ENCODE peak calls at places on chromosomes 12 and 14, in six cellular contexts. One of them, this sample, is unnamed.

GRCh38 chr12:111450676-111451075 is 45.0 kb downstream of the SH2B3 start:
- DNase-seq in A549: no peak
- DNase-seq in left cardiac atrium: no peak
- DNase-seq in fibroblast of lung: no peak
- DNase-seq in Kasumi-1: no peak
- DNase-seq in kidney tubule cell: no peak
- DNase-seq in this sample: no peak

GRCh38 chr14:67359319-67359774 is 257 bp downstream of the ATP6V1D start:
- DNase-seq in A549: peak; percentile 21
- DNase-seq in left cardiac atrium: peak; percentile 36
- DNase-seq in fibroblast of lung: peak; percentile 54
- DNase-seq in Kasumi-1: no peak
- DNase-seq in kidney tubule cell: peak; percentile 78
- DNase-seq in this sample: no peak

GRCh38 chr12:82959821-82960220 is 273.1 kb downstream of the TMTC2 start:
- DNase-seq in A549: no peak
- DNase-seq in left cardiac atrium: no peak
- DNase-seq in fibroblast of lung: no peak
- DNase-seq in Kasumi-1: no peak
- DNase-seq in kidney tubule cell: no peak
- DNase-seq in this sample: no peak

GRCh38 chr12:30323008-30323407 is 372.7 kb downstream of the IPO8 start:
- DNase-seq in A549: no peak
- DNase-seq in left cardiac atrium: no peak
- DNase-seq in fibroblast of lung: no peak
- DNase-seq in Kasumi-1: no peak
- DNase-seq in kidney tubule cell: no peak
- DNase-seq in this sample: no peak

GRCh38 chr12:111799758-111800157 is 33.0 kb downstream of the ALDH2 start:
- DNase-seq in A549: no peak
- DNase-seq in left cardiac atrium: no peak
- DNase-seq in fibroblast of lung: no peak
- DNase-seq in Kasumi-1: no peak
- DNase-seq in kidney tubule cell: no peak
- DNase-seq in this sample: no peak

GRCh38 chr12:91964501-91964900 is 181.1 kb downstream of the BTG1 start:
- DNase-seq in A549: no peak
- DNase-seq in left cardiac atrium: no peak
- DNase-seq in fibroblast of lung: no peak
- DNase-seq in Kasumi-1: no peak
- DNase-seq in kidney tubule cell: peak; percentile 63
- DNase-seq in this sample: no peak

GRCh38 chr12:113647048-113647447 is 175.4 kb upstream of the LHX5 start:
- DNase-seq in A549: no peak
- DNase-seq in left cardiac atrium: no peak
- DNase-seq in fibroblast of lung: no peak
- DNase-seq in Kasumi-1: no peak
- DNase-seq in kidney tubule cell: no peak
- DNase-seq in this sample: no peak

GRCh38 chr12:113239811-113240331 is 18.6 kb downstream of the TPCN1 start:
- DNase-seq in A549: no peak
- DNase-seq in left cardiac atrium: peak; percentile 23
- DNase-seq in fibroblast of lung: no peak
- DNase-seq in Kasumi-1: no peak
- DNase-seq in kidney tubule cell: peak; percentile 31
- DNase-seq in this sample: no peak

GRCh38 chr14:35365130-35366047 is 39.2 kb downstream of the NFKBIA start:
- DNase-seq in A549: peak; percentile 77
- DNase-seq in left cardiac atrium: peak; percentile 84
- DNase-seq in fibroblast of lung: peak; percentile 89
- DNase-seq in Kasumi-1: peak; percentile 64
- DNase-seq in kidney tubule cell: peak; percentile 96
- DNase-seq in this sample: no peak

GRCh38 chr12:113424915-113425823 is 3.0 kb downstream of the SDSL start:
- DNase-seq in A549: peak; percentile 58
- DNase-seq in left cardiac atrium: peak; percentile 43
- DNase-seq in fibroblast of lung: peak; percentile 63
- DNase-seq in Kasumi-1: peak; percentile 42
- DNase-seq in kidney tubule cell: peak; percentile 56
- DNase-seq in this sample: peak; percentile 15

GRCh38 chr12:48946206-48946605 is 11.1 kb downstream of the ARF3 start:
- DNase-seq in A549: no peak
- DNase-seq in left cardiac atrium: no peak
- DNase-seq in fibroblast of lung: peak; percentile 61
- DNase-seq in Kasumi-1: no peak
- DNase-seq in kidney tubule cell: no peak
- DNase-seq in this sample: no peak

GRCh38 chr12:32671930-32672785 is 6.9 kb upstream of the DNM1L start:
- DNase-seq in A549: peak; percentile 61
- DNase-seq in left cardiac atrium: no peak
- DNase-seq in fibroblast of lung: peak; percentile 87
- DNase-seq in Kasumi-1: peak; percentile 88
- DNase-seq in kidney tubule cell: peak; percentile 61
- DNase-seq in this sample: no peak

GRCh38 chr14:82710257-82710841 is 1176.7 kb upstream of the SEL1L start:
- DNase-seq in A549: peak; percentile 13
- DNase-seq in left cardiac atrium: peak; percentile 25
- DNase-seq in fibroblast of lung: peak; percentile 75
- DNase-seq in Kasumi-1: peak; percentile 44
- DNase-seq in kidney tubule cell: peak; percentile 58
- DNase-seq in this sample: no peak

GRCh38 chr12:32505067-32505466 is 105.7 kb downstream of the FGD4 start:
- DNase-seq in A549: no peak
- DNase-seq in left cardiac atrium: no peak
- DNase-seq in fibroblast of lung: peak; percentile 85
- DNase-seq in Kasumi-1: no peak
- DNase-seq in kidney tubule cell: no peak
- DNase-seq in this sample: no peak

GRCh38 chr12:77946541-77947021 is 115.9 kb downstream of the NAV3 start:
- DNase-seq in A549: no peak
- DNase-seq in left cardiac atrium: no peak
- DNase-seq in fibroblast of lung: peak; percentile 36
- DNase-seq in Kasumi-1: no peak
- DNase-seq in kidney tubule cell: peak; percentile 60
- DNase-seq in this sample: no peak

GRCh38 chr14:72616294-72616693 is 277.6 kb downstream of the DPF3 start:
- DNase-seq in A549: no peak
- DNase-seq in left cardiac atrium: no peak
- DNase-seq in fibroblast of lung: peak; percentile 86
- DNase-seq in Kasumi-1: no peak
- DNase-seq in kidney tubule cell: no peak
- DNase-seq in this sample: no peak

GRCh38 chr12:52590021-52590420 is 11.2 kb downstream of the KRT72 start:
- DNase-seq in A549: no peak
- DNase-seq in left cardiac atrium: no peak
- DNase-seq in fibroblast of lung: no peak
- DNase-seq in Kasumi-1: no peak
- DNase-seq in kidney tubule cell: no peak
- DNase-seq in this sample: no peak

GRCh38 chr12:52949413-52950331 is 754 bp downstream of the KRT18 start:
- DNase-seq in A549: peak; percentile 87
- DNase-seq in left cardiac atrium: peak; percentile 47
- DNase-seq in fibroblast of lung: peak; percentile 84
- DNase-seq in Kasumi-1: no peak
- DNase-seq in kidney tubule cell: peak; percentile 98
- DNase-seq in this sample: no peak

GRCh38 chr12:31600252-31600651 is 9.3 kb upstream of the DENND5B start:
- DNase-seq in A549: no peak
- DNase-seq in left cardiac atrium: no peak
- DNase-seq in fibroblast of lung: no peak
- DNase-seq in Kasumi-1: no peak
- DNase-seq in kidney tubule cell: no peak
- DNase-seq in this sample: no peak

GRCh38 chr12:113236539-113237354 is 15.5 kb downstream of the TPCN1 start:
- DNase-seq in A549: no peak
- DNase-seq in left cardiac atrium: peak; percentile 60
- DNase-seq in fibroblast of lung: no peak
- DNase-seq in Kasumi-1: no peak
- DNase-seq in kidney tubule cell: no peak
- DNase-seq in this sample: no peak

GRCh38 chr12:57625261-57626032 is 7.6 kb downstream of the B4GALNT1 start:
- DNase-seq in A549: no peak
- DNase-seq in left cardiac atrium: no peak
- DNase-seq in fibroblast of lung: no peak
- DNase-seq in Kasumi-1: no peak
- DNase-seq in kidney tubule cell: no peak
- DNase-seq in this sample: no peak

GRCh38 chr14:70282666-70283065 is 76.8 kb downstream of the COX16 start:
- DNase-seq in A549: no peak
- DNase-seq in left cardiac atrium: no peak
- DNase-seq in fibroblast of lung: no peak
- DNase-seq in Kasumi-1: no peak
- DNase-seq in kidney tubule cell: no peak
- DNase-seq in this sample: no peak

GRCh38 chr14:34324363-34324795 is 137.7 kb downstream of the SPTSSA start:
- DNase-seq in A549: peak; percentile 40
- DNase-seq in left cardiac atrium: no peak
- DNase-seq in fibroblast of lung: peak; percentile 58
- DNase-seq in Kasumi-1: peak; percentile 53
- DNase-seq in kidney tubule cell: peak; percentile 46
- DNase-seq in this sample: peak; percentile 6

GRCh38 chr12:67741234-67741633 is 92.7 kb downstream of the DYRK2 start:
- DNase-seq in A549: no peak
- DNase-seq in left cardiac atrium: no peak
- DNase-seq in fibroblast of lung: no peak
- DNase-seq in Kasumi-1: no peak
- DNase-seq in kidney tubule cell: no peak
- DNase-seq in this sample: no peak

GRCh38 chr12:68530965-68531364 is 79.7 kb upstream of the RAP1B start:
- DNase-seq in A549: no peak
- DNase-seq in left cardiac atrium: peak; percentile 29
- DNase-seq in fibroblast of lung: peak; percentile 66
- DNase-seq in Kasumi-1: no peak
- DNase-seq in kidney tubule cell: peak; percentile 35
- DNase-seq in this sample: no peak

GRCh38 chr12:132279184-132279889 is 50.1 kb downstream of the GALNT9 start:
- DNase-seq in A549: no peak
- DNase-seq in left cardiac atrium: peak; percentile 60
- DNase-seq in fibroblast of lung: peak; percentile 31
- DNase-seq in Kasumi-1: no peak
- DNase-seq in kidney tubule cell: no peak
- DNase-seq in this sample: no peak

GRCh38 chr12:4006743-4007142 is 133.5 kb upstream of the PARP11 start:
- DNase-seq in A549: no peak
- DNase-seq in left cardiac atrium: no peak
- DNase-seq in fibroblast of lung: no peak
- DNase-seq in Kasumi-1: no peak
- DNase-seq in kidney tubule cell: peak; percentile 63
- DNase-seq in this sample: no peak

GRCh38 chr12:16482726-16483125 is 123.2 kb downstream of the LMO3 start:
- DNase-seq in A549: no peak
- DNase-seq in left cardiac atrium: no peak
- DNase-seq in fibroblast of lung: no peak
- DNase-seq in Kasumi-1: no peak
- DNase-seq in kidney tubule cell: no peak
- DNase-seq in this sample: no peak

GRCh38 chr12:129607293-129607692 is 296.5 kb downstream of the TMEM132D start:
- DNase-seq in A549: no peak
- DNase-seq in left cardiac atrium: no peak
- DNase-seq in fibroblast of lung: no peak
- DNase-seq in Kasumi-1: no peak
- DNase-seq in kidney tubule cell: peak; percentile 93
- DNase-seq in this sample: no peak

GRCh38 chr12:45415393-45415817 is 199.5 kb downstream of the ANO6 start:
- DNase-seq in A549: peak; percentile 78
- DNase-seq in left cardiac atrium: peak; percentile 48
- DNase-seq in fibroblast of lung: peak; percentile 98
- DNase-seq in Kasumi-1: peak; percentile 47
- DNase-seq in kidney tubule cell: peak; percentile 100
- DNase-seq in this sample: no peak

GRCh38 chr12:24476310-24476709 is 472.6 kb downstream of the BCAT1 start:
- DNase-seq in A549: no peak
- DNase-seq in left cardiac atrium: no peak
- DNase-seq in fibroblast of lung: no peak
- DNase-seq in Kasumi-1: no peak
- DNase-seq in kidney tubule cell: no peak
- DNase-seq in this sample: no peak

GRCh38 chr14:103385994-103386491 is 828 bp downstream of the MARK3 start:
- DNase-seq in A549: no peak
- DNase-seq in left cardiac atrium: no peak
- DNase-seq in fibroblast of lung: no peak
- DNase-seq in Kasumi-1: peak; percentile 14
- DNase-seq in kidney tubule cell: peak; percentile 72
- DNase-seq in this sample: peak; percentile 32

GRCh38 chr12:8045952-8046944 is 13.7 kb downstream of the FOXJ2 start:
- DNase-seq in A549: peak; percentile 86
- DNase-seq in left cardiac atrium: peak; percentile 82
- DNase-seq in fibroblast of lung: peak; percentile 89
- DNase-seq in Kasumi-1: peak; percentile 58
- DNase-seq in kidney tubule cell: peak; percentile 67
- DNase-seq in this sample: peak; percentile 53

GRCh38 chr14:54564799-54565235 is 2.1 kb upstream of the SAMD4A start:
- DNase-seq in A549: no peak
- DNase-seq in left cardiac atrium: no peak
- DNase-seq in fibroblast of lung: peak; percentile 84
- DNase-seq in Kasumi-1: peak; percentile 30
- DNase-seq in kidney tubule cell: no peak
- DNase-seq in this sample: no peak

GRCh38 chr14:43005807-43006206 is 1399.1 kb downstream of the LRFN5 start:
- DNase-seq in A549: no peak
- DNase-seq in left cardiac atrium: no peak
- DNase-seq in fibroblast of lung: peak; percentile 42
- DNase-seq in Kasumi-1: no peak
- DNase-seq in kidney tubule cell: no peak
- DNase-seq in this sample: no peak

This sample was measured in stimulated activated naive CD4-positive, alpha-beta T cell.